ENCODE peak calls at places on chromosome 10, in ten cellular contexts. Y, W, U, A, S, X, T, C, F and G are unnamed samples.

GRCh38 chr10:16440396-16441105 is 3.7 kb downstream of the PTER start:
- DNase-seq in W (no peak), F (no peak), A (no peak), U (no peak), C (no peak), T (no peak), X (no peak), S (peak; percentile 56), Y (no peak), G (no peak)

GRCh38 chr10:93894516-93895378 is 969 bp downstream of the SLC35G1 start:
- DNase-seq in U (no peak), X (no peak), C (no peak), Y (no peak), W (no peak), T (no peak), F (no peak), S (no peak), A (no peak), G (no peak)

GRCh38 chr10:43203491-43204393 is 63.1 kb downstream of the RASGEF1A start:
- DNase-seq in F (peak; percentile 93), A (peak; percentile 61), W (no peak), U (no peak), X (no peak), S (peak; percentile 24), C (peak; percentile 96), T (peak; percentile 62), Y (peak; percentile 13), G (no peak)

GRCh38 chr10:132200344-132201110 is 13.8 kb downstream of the DPYSL4 start:
- DNase-seq in F (no peak), S (no peak), U (no peak), W (no peak), A (no peak), T (no peak), C (no peak), X (no peak), Y (no peak), G (no peak)

GRCh38 chr10:123402021-123402420 is 247.8 kb downstream of the BUB3 start:
- DNase-seq in W (no peak), C (no peak), Y (no peak), U (no peak), A (no peak), S (no peak), X (no peak), F (no peak), T (no peak), G (no peak)

GRCh38 chr10:76125900-76126299 is 694.5 kb downstream of the LRMDA start:
- DNase-seq in A (no peak), F (no peak), C (no peak), Y (no peak), S (no peak), X (no peak), U (no peak), T (no peak), W (no peak), G (no peak)

GRCh38 chr10:125231116-125231812 is 70.9 kb upstream of the CTBP2 start:
- DNase-seq in F (no peak), S (no peak), U (no peak), W (peak; percentile 99), Y (no peak), X (no peak), C (no peak), A (no peak), T (no peak), G (no peak)

GRCh38 chr10:27150261-27150660 is 3.9 kb downstream of the YME1L1 start:
- DNase-seq in S (no peak), A (no peak), Y (no peak), F (no peak), X (no peak), C (no peak), T (no peak), U (no peak), W (no peak), G (no peak)

GRCh38 chr10:93115661-93116383 is 42.1 kb downstream of the CYP26A1 start:
- DNase-seq in Y (peak; percentile 25), W (peak; percentile 39), C (peak; percentile 94), U (peak; percentile 75), S (peak; percentile 76), F (peak; percentile 74), T (peak; percentile 69), A (peak; percentile 69), X (peak; percentile 32), G (peak; percentile 86)

GRCh38 chr10:16787361-16787791 is 29.8 kb downstream of the RSU1 start:
- DNase-seq in S (no peak), U (no peak), X (no peak), Y (no peak), A (no peak), C (no peak), F (no peak), T (no peak), W (no peak), G (no peak)

GRCh38 chr10:78263521-78263988 is 229.9 kb downstream of the RPS24 start:
- DNase-seq in X (no peak), U (no peak), A (no peak), C (no peak), F (no peak), Y (no peak), W (peak; percentile 62), S (no peak), T (no peak), G (no peak)

DNA sequence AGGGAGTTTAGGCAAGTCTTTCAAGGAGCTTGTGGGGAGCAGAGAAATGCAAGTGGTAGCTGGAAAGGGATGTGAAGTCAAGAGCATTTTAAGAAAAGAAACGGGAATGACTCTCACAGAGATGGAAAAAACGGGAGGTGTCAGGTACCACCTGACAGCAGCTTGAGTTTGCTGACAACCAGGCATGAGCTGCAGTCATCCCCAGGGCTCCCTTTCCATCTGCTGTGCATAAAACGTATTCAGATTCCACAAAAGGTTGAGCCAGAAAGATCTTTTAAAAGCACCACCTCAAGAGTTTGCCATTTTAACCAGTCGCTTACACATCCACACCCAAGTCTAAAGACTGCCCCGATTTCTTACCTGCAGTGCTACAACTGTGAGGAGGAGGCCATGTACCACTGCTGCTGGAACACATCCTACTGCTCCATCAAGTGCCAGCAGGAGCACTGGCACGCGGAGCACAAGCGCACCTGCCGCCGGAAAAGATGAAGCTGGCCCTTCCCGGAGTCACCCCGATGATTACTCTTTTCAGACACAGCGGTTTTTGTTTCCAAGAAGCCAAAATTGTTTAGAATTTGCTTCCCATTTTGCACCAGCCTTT is 116.8 kb downstream of the ZMYND11 start:
- DNase-seq in T (no peak), F (no peak), S (no peak), C (no peak), A (no peak), X (no peak), U (no peak), W (no peak), Y (no peak), G (no peak)
- H3K4me1 ChIP-seq in T (no peaks in the 10 kb centered on the region), F (no peaks in the 10 kb centered on the region), S (no peaks in the 10 kb centered on the region), C (no peaks in the 10 kb centered on the region), A (no peaks in the 10 kb centered on the region), X (no peaks in the 10 kb centered on the region), U (no peaks in the 10 kb centered on the region), W (no peaks in the 10 kb centered on the region), Y (no peaks in the 10 kb centered on the region), G (no peaks in the 10 kb centered on the region)

GRCh38 chr10:6738464-6738824 is 158.4 kb upstream of the PRKCQ start:
- DNase-seq in Y (no peak), W (no peak), A (no peak), X (no peak), S (no peak), C (no peak), T (no peak), F (no peak), U (no peak), G (no peak)
- TF ChIP-seq EP300 in Y (no peak), W (no peak), A (no peak), X (no peak), S (no peak), C (no peak), T (no peak), F (no peak), U (no peak), G (no peak)

DNA sequence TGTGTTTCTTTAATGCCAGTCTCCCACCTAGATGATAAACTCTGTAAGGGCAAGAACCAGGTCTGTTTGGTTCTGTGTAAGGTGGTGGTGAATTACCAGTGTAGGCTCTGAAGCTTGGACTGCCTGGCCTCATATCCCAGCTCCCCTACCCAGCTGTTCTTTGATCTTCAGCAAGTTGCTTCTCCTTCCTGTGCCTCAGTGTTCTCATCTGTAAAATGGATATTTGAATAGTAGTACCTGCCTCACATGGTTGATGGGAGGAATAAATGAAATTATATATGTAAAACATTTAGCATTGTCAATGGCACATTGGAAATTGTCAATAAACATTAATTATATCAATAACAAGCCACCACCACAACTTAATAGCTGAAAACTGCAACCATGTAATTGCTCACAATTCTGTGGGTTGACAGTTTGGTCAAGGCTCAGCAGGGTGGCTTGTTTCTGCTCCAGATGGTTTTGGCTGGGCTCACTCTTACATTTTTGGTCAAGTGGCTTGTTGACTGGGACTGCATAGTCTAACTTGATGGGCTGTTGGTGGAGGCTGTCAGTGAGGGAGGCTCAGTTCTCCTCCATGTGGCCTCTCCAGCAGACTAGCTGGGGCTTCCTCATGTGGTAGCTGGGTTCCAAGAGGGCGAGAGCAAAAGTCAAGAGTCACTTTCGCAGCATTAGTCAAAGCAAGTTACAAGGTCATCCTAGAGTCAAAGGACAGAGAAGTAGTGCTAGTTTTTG is 84.5 kb upstream of the DUSP5 start:
- DNase-seq in Y (no peak), A (no peak), U (no peak), W (no peak), S (no peak), X (no peak), F (no peak), T (no peak), C (no peak), G (no peak)
- H3K4me1 ChIP-seq in Y (no peaks in the 10 kb centered on the region), A (peaks cover 22% of the 10 kb centered on the region), U (peaks cover 28% of the 10 kb centered on the region), W (peaks cover 100% of the 10 kb centered on the region), S (peaks cover 13% of the 10 kb centered on the region), X (peaks cover 84% of the 10 kb centered on the region), F (peaks cover 30% of the 10 kb centered on the region), T (peaks cover 42% of the 10 kb centered on the region), C (peaks cover 8% of the 10 kb centered on the region), G (no peaks in the 10 kb centered on the region)

DNA sequence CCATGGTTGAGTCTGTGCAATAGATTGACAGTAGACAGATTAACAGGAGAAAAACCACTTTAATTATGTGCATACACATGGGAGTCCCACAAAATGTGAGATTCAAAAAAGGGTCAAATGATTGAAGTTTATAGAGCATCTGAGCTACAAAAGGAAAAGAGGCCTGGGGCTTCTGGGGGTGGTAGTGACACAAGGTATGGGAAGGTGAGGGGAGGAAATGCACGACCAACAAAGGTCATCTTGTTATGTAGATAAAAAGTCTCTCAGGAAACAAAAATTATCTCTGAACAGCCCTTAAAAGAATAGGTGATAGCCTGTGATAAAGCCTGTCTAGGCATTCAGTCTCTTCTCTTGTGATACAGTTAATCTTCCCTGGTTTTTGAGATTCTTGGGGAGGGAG is 141.7 kb downstream of the SEC23IP start:
- DNase-seq in A (no peak), U (no peak), F (no peak), Y (no peak), C (no peak), S (no peak), X (no peak), T (no peak), W (no peak), G (no peak)
- TF ChIP-seq EP300 in A (no peak), U (no peak), F (no peak), Y (no peak), C (no peak), S (no peak), X (no peak), T (no peak), W (no peak), G (no peak)

GRCh38 chr10:71302451-71302850 is 16.6 kb upstream of the SLC29A3 start:
- DNase-seq in W (no peak), T (no peak), Y (no peak), U (no peak), S (no peak), C (no peak), X (no peak), A (no peak), F (no peak), G (no peak)
- H3K4me1 ChIP-seq in W (no peaks in the 10 kb centered on the region), T (peaks cover 17% of the 10 kb centered on the region), Y (peaks cover 2% of the 10 kb centered on the region), U (no peaks in the 10 kb centered on the region), S (no peaks in the 10 kb centered on the region), C (no peaks in the 10 kb centered on the region), X (no peaks in the 10 kb centered on the region), A (no peaks in the 10 kb centered on the region), F (no peaks in the 10 kb centered on the region), G (no peaks in the 10 kb centered on the region)